ENCODE peak calls at places on chromosomes 6 and 20, in four cellular contexts. G, Y, P and F are unnamed samples.
A peak's percentile ranks its signal among the peaks of the same experiment; 100 is the strongest.

GRCh38 chr20:50313223-50313820 is 122.7 kb downstream of the CEBPB start:
- DNase-seq in G (no peak), Y (peak; percentile 66), P (no peak), F (no peak)

GRCh38 chr6:110398778-110399177 is 16.6 kb downstream of the DDO start:
- DNase-seq in G (no peak), Y (no peak), P (no peak), F (no peak)

GRCh38 chr6:22251331-22251730 is 45.5 kb downstream of the PRL start:
- DNase-seq in G (no peak), Y (no peak), P (no peak), F (no peak)

GRCh38 chr6:154164397-154164796 is 125.4 kb downstream of the OPRM1 start:
- DNase-seq in G (no peak), Y (no peak), P (no peak), F (no peak)

GRCh38 chr6:146090474-146090873 is 61.6 kb downstream of the GRM1 start:
- DNase-seq in G (no peak), Y (no peak), P (no peak), F (no peak)

GRCh38 chr6:2245954-2246863 is 804 bp upstream of the GMDS start:
- DNase-seq in G (no peak), Y (peak; percentile 72), P (peak; percentile 51), F (no peak)

GRCh38 chr20:32457476-32457986 is 99.4 kb downstream of the ASXL1 start:
- DNase-seq in G (peak; percentile 81), Y (peak; percentile 31), P (no peak), F (peak; percentile 82)

GRCh38 chr6:159008656-159009288 is 8.8 kb upstream of the RSPH3 start:
- DNase-seq in G (no peak), Y (no peak), P (no peak), F (no peak)

GRCh38 chr6:108739496-108740330 is 108.5 kb upstream of the ARMC2 start:
- DNase-seq in G (no peak), Y (no peak), P (no peak), F (no peak)

GRCh38 chr6:1591243-1591642 is 18.5 kb upstream of the FOXC1 start:
- DNase-seq in G (no peak), Y (no peak), P (no peak), F (no peak)

GRCh38 chr6:106692112-106692822 is 62.9 kb downstream of the QRSL1 start:
- DNase-seq in G (peak; percentile 50), Y (no peak), P (no peak), F (peak; percentile 66)

GRCh38 chr6:133977983-133978895 is 25.2 kb downstream of the TBPL1 start:
- DNase-seq in G (no peak), Y (no peak), P (no peak), F (no peak)

GRCh38 chr6:167150815-167151557 is 6.8 kb downstream of the GPR31 start:
- DNase-seq in G (no peak), Y (no peak), P (no peak), F (no peak)

GRCh38 chr20:32203556-32204484 is 3.7 kb downstream of the PLAGL2 start:
- DNase-seq in G (no peak), Y (no peak), P (no peak), F (no peak)

GRCh38 chr20:55054443-55054842 is 579.0 kb downstream of the DOK5 start:
- DNase-seq in G (no peak), Y (no peak), P (no peak), F (no peak)

GRCh38 chr6:2448826-2449571 is 203.6 kb upstream of the GMDS start:
- DNase-seq in G (no peak), Y (peak; percentile 58), P (peak; percentile 59), F (peak; percentile 46)

GRCh38 chr20:32569380-32570305 is 15.5 kb downstream of the NOL4L start:
- DNase-seq in G (no peak), Y (no peak), P (no peak), F (no peak)

GRCh38 chr20:55103188-55103587 is 627.8 kb downstream of the DOK5 start:
- DNase-seq in G (no peak), Y (peak; percentile 76), P (no peak), F (no peak)

GRCh38 chr6:82365011-82365751 is 1.6 kb downstream of the TPBG start:
- DNase-seq in G (no peak), Y (no peak), P (peak; percentile 24), F (no peak)

GRCh38 chr20:23114018-23114417 is 27.9 kb upstream of the CD93 start:
- DNase-seq in G (no peak), Y (no peak), P (no peak), F (no peak)

GRCh38 chr20:48684501-48685041 is 143.2 kb downstream of the PREX1 start:
- DNase-seq in G (no peak), Y (no peak), P (no peak), F (no peak)

GRCh38 chr6:163416640-163417253 is 2.2 kb downstream of the QKI start:
- DNase-seq in G (no peak), Y (no peak), P (peak; percentile 33), F (no peak)

GRCh38 chr6:157754351-157754750 is 68.7 kb upstream of the SNX9 start:
- DNase-seq in G (no peak), Y (no peak), P (no peak), F (no peak)

GRCh38 chr6:157989541-157990289 is 8.1 kb downstream of the SYNJ2 start:
- DNase-seq in G (no peak), Y (peak; percentile 50), P (no peak), F (no peak)

GRCh38 chr6:166940643-166941068 is 15.7 kb downstream of the RNASET2 start:
- DNase-seq in G (no peak), Y (peak; percentile 56), P (peak; percentile 65), F (no peak)

GRCh38 chr6:85417336-85417735 is 32.5 kb upstream of the NT5E start:
- DNase-seq in G (no peak), Y (no peak), P (no peak), F (no peak)

GRCh38 chr6:73152998-73153757 is 72.1 kb downstream of the KHDC1L start:
- DNase-seq in G (no peak), Y (no peak), P (no peak), F (no peak)

GRCh38 chr6:52820198-52820597 is 16.6 kb upstream of the GSTA1 start:
- DNase-seq in G (no peak), Y (no peak), P (no peak), F (no peak)

GRCh38 chr20:45834797-45835161 is 1.2 kb downstream of the SNX21 start:
- DNase-seq in G (no peak), Y (no peak), P (no peak), F (no peak)

GRCh38 chr20:34834459-34834893 is 9.0 kb upstream of the NCOA6 start:
- DNase-seq in G (no peak), Y (peak; percentile 40), P (peak; percentile 21), F (no peak)

GRCh38 chr20:44021900-44022299 is 107.2 kb downstream of the TOX2 start:
- DNase-seq in G (no peak), Y (no peak), P (no peak), F (no peak)

GRCh38 chr20:44025756-44026155 is 111.1 kb downstream of the TOX2 start:
- DNase-seq in G (no peak), Y (no peak), P (no peak), F (no peak)

GRCh38 chr20:44022464-44022863 is 107.8 kb downstream of the TOX2 start:
- DNase-seq in G (no peak), Y (no peak), P (no peak), F (no peak)

GRCh38 chr20:44024820-44025580 is 110.3 kb downstream of the TOX2 start:
- DNase-seq in G (no peak), Y (no peak), P (no peak), F (no peak)

DNA sequence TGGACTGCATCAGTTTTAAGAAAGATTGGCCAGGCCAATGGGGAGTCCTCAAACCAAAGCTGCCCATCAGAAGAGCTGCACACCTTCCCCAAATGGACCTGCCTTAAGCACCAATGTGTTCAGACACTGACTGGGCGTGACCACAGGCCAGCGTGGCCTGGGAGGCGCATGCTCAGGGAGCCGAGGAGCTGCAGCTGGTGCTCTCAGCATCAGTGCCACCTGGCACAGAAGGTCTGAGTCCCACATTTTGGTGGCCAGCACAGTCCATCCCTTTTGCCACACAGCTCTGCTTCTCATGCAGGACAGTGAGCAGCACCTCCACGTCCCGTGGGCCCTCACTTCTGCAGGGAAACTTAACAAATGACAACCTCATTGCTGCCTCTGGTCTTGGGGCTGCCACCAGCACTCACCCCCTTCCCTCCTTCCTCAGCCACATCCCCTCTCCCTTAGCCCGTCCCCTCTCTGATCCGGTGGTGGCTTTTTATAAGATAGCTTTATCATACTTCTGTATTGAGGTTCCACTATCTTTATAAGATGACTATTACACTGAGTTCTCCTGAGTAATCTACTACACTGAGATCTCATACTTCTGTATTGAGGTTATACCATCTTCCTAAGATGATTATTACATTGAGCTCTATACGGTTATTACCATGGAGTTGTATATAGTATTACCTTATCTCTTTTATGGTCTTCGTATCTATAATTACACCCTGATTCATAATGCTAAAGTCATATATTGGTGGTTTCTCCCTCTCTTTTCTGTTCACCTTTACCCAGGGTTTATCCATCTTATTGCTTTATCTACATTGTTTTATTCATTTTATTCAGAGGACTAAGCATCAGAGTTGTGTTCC is 109.1 kb downstream of the TOX2 start:
- DNase-seq in G (no peak), Y (no peak), P (no peak), F (no peak)
- TF ChIP-seq ZNF274 in G (no peak), Y (no peak), P (no peak), F (no peak)

DNA sequence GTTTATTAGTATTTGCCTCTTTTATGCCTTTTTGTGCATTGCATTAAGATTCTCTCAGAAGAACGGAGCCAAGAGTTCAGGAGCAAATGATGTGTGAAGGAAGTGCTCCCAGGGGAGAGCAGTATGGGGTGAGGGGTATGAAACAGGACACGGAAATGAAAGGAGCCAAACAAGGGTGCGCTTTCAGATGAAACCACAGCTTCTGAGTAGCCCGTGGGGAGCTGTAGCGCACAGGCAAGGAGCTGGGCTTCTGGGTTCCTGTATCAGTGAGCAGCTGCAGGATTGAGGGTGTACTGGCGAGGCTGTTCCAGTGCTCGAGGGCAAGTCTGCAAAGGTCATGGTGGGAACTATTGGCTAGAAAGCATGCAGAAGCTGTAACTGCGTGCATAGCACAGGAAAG is 25.4 kb downstream of the ANKEF1 start:
- DNase-seq in G (no peak), Y (no peak), P (no peak), F (no peak)
- H3K4me3 ChIP-seq in G (no peak overlapping the region), Y (no peak overlapping the region), P (no peak overlapping the region), F (no peak overlapping the region)

GRCh38 chr20:2637246-2637645 is 15.2 kb upstream of the NOP56 start:
- DNase-seq in G (no peak), Y (no peak), P (no peak), F (no peak)

GRCh38 chr20:2631228-2631627 is 21.2 kb upstream of the NOP56 start:
- DNase-seq in G (no peak), Y (no peak), P (no peak), F (no peak)

GRCh38 chr20:2633381-2633780 is 19.1 kb upstream of the NOP56 start:
- DNase-seq in G (no peak), Y (no peak), P (no peak), F (no peak)
- TF ChIP-seq YY1 in G (no peak), Y (no peak), P (no peak), F (no peak)

GRCh38 chr6:96723362-96723761 is 113.9 kb downstream of the GPR63 start:
- DNase-seq in G (no peak), Y (no peak), P (no peak), F (no peak)

GRCh38 chr6:96721227-96721626 is 116.0 kb downstream of the GPR63 start:
- DNase-seq in G (no peak), Y (peak; percentile 59), P (no peak), F (no peak)

GRCh38 chr6:96727144-96727543 is 110.1 kb downstream of the GPR63 start:
- DNase-seq in G (no peak), Y (no peak), P (no peak), F (no peak)

GRCh38 chr6:96725276-96725675 is 112.0 kb downstream of the GPR63 start:
- DNase-seq in G (no peak), Y (no peak), P (no peak), F (no peak)

GRCh38 chr6:96724641-96725040 is 112.6 kb downstream of the GPR63 start:
- DNase-seq in G (no peak), Y (no peak), P (no peak), F (no peak)
- TF ChIP-seq ZNF274 in G (no peak), Y (no peak), P (no peak), F (no peak)